ENCODE peak calls at places on chromosomes 4 and X, in seven cellular contexts. A, B, R, L, S, D and T are unnamed samples.

GRCh38 chr4:22677780-22678179 is 15.0 kb upstream of the GBA3 start:
- DNase-seq in A (no peak), B (no peak), R (no peak), L (no peak), S (no peak), D (no peak), T (no peak)

GRCh38 chr4:47954679-47955078 is 40.3 kb upstream of the NFXL1 start:
- DNase-seq in A (no peak), B (no peak), R (no peak), L (no peak), S (no peak), D (no peak), T (no peak)

GRCh38 chr4:145507636-145508035 is 26.0 kb downstream of the SMAD1 start:
- DNase-seq in A (peak; percentile 63), B (no peak), R (no peak), L (peak; percentile 45), S (no peak), D (peak; percentile 12), T (no peak)

GRCh38 chrX:72274526-72274925 is 2.5 kb downstream of the RPS4X start:
- DNase-seq in A (peak; percentile 56), B (no peak), R (no peak), L (no peak), S (no peak), D (no peak), T (no peak)

GRCh38 chr4:147843162-147843561 is 111.3 kb downstream of the ARHGAP10 start:
- DNase-seq in A (no peak), B (no peak), R (no peak), L (peak; percentile 19), S (no peak), D (no peak), T (peak; percentile 64)

GRCh38 chrX:106415276-106415895 is 196.4 kb upstream of the RADX start:
- DNase-seq in A (peak; percentile 6), B (no peak), R (no peak), L (peak; percentile 29), S (peak; percentile 43), D (peak; percentile 43), T (peak; percentile 37)

GRCh38 chr4:187478292-187479205 is 517.0 kb upstream of the ZFP42 start:
- DNase-seq in A (peak; percentile 86), B (no peak), R (no peak), L (no peak), S (no peak), D (peak; percentile 51), T (no peak)

GRCh38 chr4:26717332-26717731 is 133.4 kb downstream of the TBC1D19 start:
- DNase-seq in A (peak; percentile 85), B (no peak), R (no peak), L (no peak), S (no peak), D (peak; percentile 92), T (no peak)

GRCh38 chr4:68984947-68985346 is 33.3 kb upstream of the UGT2A3 start:
- DNase-seq in A (no peak), B (no peak), R (no peak), L (no peak), S (no peak), D (no peak), T (no peak)

GRCh38 chr4:85779165-85779564 is 304.2 kb downstream of the ARHGAP24 start:
- DNase-seq in A (peak; percentile 55), B (no peak), R (no peak), L (peak; percentile 54), S (no peak), D (peak; percentile 80), T (no peak)

DNA sequence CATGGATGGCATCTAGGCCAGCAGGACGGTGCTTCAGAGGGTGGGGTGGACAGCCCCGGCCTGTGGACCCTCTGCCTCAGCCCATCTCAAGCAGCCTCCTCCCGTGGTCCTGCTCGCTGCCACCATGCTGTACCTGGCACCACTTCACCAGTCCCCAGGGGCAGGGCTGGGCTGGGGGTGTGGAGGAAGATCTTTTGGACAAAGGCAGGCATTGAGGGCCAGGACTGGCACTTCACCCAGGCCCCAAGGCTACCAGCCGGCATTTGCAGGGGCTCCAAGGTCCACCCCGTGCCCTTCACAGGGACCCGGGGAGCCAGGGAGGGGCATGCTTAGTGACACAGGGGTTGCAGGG is 713 bp downstream of the PLXNB3 start:
- DNase-seq in A (no peak), B (no peak), R (no peak), L (no peak), S (no peak), D (no peak), T (no peak)
- H3K4me3 ChIP-seq in A (no peak overlapping the region), B (no peak overlapping the region), R (no peak overlapping the region), L (no peak overlapping the region), S (no peak overlapping the region), D (peak overlapping the region; percentile 73), T (no peak overlapping the region)

GRCh38 chrX:153411255-153411987 is at the start of gene ZFP92:
- DNase-seq in A (no peak), B (no peak), R (peak; percentile 79), L (no peak), S (no peak), D (peak; percentile 5), T (peak; percentile 26)
- H3K4me3 ChIP-seq in A (no peak within 1 kb of the TSS), B (peak within 1 kb of the TSS; percentile 49), R (peak within 1 kb of the TSS; percentile 56), L (peak within 1 kb of the TSS; percentile 16), S (peak within 1 kb of the TSS; percentile 38), D (peak within 1 kb of the TSS; percentile 35), T (peak within 1 kb of the TSS; percentile 26)

DNA sequence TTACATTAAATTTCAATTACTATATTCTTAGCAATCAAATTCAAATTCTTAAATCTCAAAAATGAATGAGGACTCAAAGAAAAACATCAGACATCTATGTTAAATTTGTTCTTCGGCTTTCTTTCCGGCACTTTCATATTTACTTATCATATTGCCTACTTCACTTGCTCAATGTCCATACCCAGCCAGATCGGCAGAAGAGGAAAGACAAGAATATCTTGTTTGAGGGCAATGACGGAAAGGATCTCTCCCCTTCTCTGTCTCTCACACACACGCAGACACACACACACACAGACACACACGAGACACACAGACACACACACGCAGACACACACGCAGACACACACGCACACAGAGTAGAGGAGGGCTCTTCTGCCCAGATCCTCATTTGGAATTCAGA is 13.2 kb upstream of the IRF2 start:
- DNase-seq in A (no peak), B (no peak), R (no peak), L (no peak), S (no peak), D (no peak), T (no peak)
- H3K4me3 ChIP-seq in A (no peak overlapping the region), B (no peak overlapping the region), R (no peak overlapping the region), L (no peak overlapping the region), S (no peak overlapping the region), D (no peak overlapping the region), T (no peak overlapping the region)

DNA sequence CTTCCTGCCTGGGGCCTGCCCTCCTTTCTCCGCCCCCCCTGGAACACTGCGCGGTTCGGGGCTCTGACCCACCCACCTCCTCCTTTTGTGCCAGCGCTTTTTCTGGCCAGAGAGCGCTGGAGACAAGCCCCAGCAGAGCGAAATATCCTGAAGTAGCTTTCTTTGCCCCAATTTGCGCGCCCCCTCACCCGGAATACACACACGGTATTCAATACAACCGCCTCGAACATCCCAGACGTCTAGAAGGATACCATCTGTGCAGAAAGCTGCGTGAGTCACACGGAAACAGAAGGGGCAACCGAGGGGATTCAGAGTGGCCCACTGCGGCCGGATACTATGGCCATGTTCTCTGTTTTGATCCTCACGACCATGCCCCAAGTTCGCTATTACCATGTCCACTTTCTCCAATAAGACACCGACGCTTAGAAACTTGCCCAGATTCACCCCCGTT is 290 bp upstream of the SRPX start:
- DNase-seq in A (peak; percentile 55), B (no peak), R (no peak), L (no peak), S (no peak), D (peak; percentile 37), T (no peak)
- H3K4me3 ChIP-seq in A (peak overlapping the region; percentile 89), B (no peak overlapping the region), R (peak overlapping the region; percentile 48), L (no peak overlapping the region), S (peak overlapping the region; percentile 52), D (peak overlapping the region; percentile 91), T (peak overlapping the region; percentile 30)

DNA sequence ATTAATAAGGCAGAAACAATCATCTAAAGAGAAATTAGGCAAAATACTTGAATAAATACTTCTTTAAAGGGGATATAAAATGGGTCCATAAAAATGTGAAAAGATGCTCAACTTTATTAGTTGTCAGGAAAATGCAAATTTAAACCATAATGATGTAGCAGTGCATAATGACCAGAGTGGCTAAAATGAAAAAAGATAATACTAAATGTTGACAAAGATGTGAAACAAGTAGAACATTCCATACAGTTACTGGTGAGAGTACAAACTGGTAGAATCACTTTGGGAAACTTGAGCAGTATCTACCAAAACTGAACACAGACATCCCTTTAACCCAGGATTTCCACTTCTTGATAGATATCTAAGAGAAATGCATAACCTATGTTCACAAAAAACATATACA is 5.0 kb downstream of the ARSJ start:
- DNase-seq in A (no peak), B (no peak), R (no peak), L (no peak), S (no peak), D (no peak), T (no peak)
- H3K4me3 ChIP-seq in A (peak overlapping the region; percentile 87), B (no peak overlapping the region), R (no peak overlapping the region), L (no peak overlapping the region), S (no peak overlapping the region), D (peak overlapping the region; percentile 89), T (no peak overlapping the region)

GRCh38 chrX:44343412-44343942 is at the start of gene EFHC2:
- DNase-seq in A (peak; percentile 21), B (peak; percentile 48), R (peak; percentile 71), L (no peak), S (peak; percentile 46), D (peak; percentile 68), T (no peak)

GRCh38 chrX:44338361-44338760 is 5.1 kb downstream of the EFHC2 start:
- DNase-seq in A (no peak), B (no peak), R (no peak), L (no peak), S (no peak), D (no peak), T (no peak)

GRCh38 chrX:44344687-44345086 is 1.2 kb upstream of the EFHC2 start:
- DNase-seq in A (no peak), B (peak; percentile 3), R (no peak), L (no peak), S (no peak), D (no peak), T (peak; percentile 12)

GRCh38 chrX:44342866-44343265 is 606 bp downstream of the EFHC2 start:
- DNase-seq in A (no peak), B (no peak), R (no peak), L (no peak), S (no peak), D (no peak), T (no peak)

GRCh38 chrX:44344194-44344593 is 722 bp upstream of the EFHC2 start:
- DNase-seq in A (no peak), B (peak; percentile 59), R (peak; percentile 55), L (no peak), S (no peak), D (no peak), T (peak; percentile 61)
- H3K4me3 ChIP-seq in A (no peak overlapping the region), B (peak overlapping the region; percentile 46), R (peak overlapping the region; percentile 42), L (no peak overlapping the region), S (no peak overlapping the region), D (peak overlapping the region; percentile 76), T (no peak overlapping the region)

GRCh38 chrX:85243155-85243554 is 424 bp downstream of the SATL1 start:
- DNase-seq in A (peak; percentile 1), B (no peak), R (no peak), L (no peak), S (no peak), D (no peak), T (no peak)
- H3K4me3 ChIP-seq in A (peak overlapping the region; percentile 37), B (no peak overlapping the region), R (no peak overlapping the region), L (peak overlapping the region; percentile 87), S (peak overlapping the region; percentile 72), D (peak overlapping the region; percentile 67), T (peak overlapping the region; percentile 77)

GRCh38 chr4:998096-998691 is 5.0 kb upstream of the SLC26A1 start:
- DNase-seq in A (no peak), B (no peak), R (no peak), L (no peak), S (no peak), D (no peak), T (no peak)
- H3K4me3 ChIP-seq in A (no peak overlapping the region), B (no peak overlapping the region), R (no peak overlapping the region), L (no peak overlapping the region), S (peak overlapping the region; percentile 54), D (no peak overlapping the region), T (no peak overlapping the region)